ENCODE peak calls at places on chromosomes 1 and 21, in four cellular contexts. One of them, this sample, is unnamed.

GRCh38 chr1:35085421-35085820 is 6.2 kb downstream of the ZMYM1 start:
- DNase-seq in mucosa of descending colon: no peak
- DNase-seq in body of pancreas: no peak
- DNase-seq in H1: no peak
- DNase-seq in this sample: peak; percentile 34

GRCh38 chr21:17731554-17731953 is 87.6 kb downstream of the C21orf91 start:
- DNase-seq in mucosa of descending colon: no peak
- DNase-seq in body of pancreas: no peak
- DNase-seq in H1: no peak
- DNase-seq in this sample: no peak

GRCh38 chr1:86477721-86478120 is 9.0 kb downstream of the CLCA1 start:
- DNase-seq in mucosa of descending colon: no peak
- DNase-seq in body of pancreas: no peak
- DNase-seq in H1: no peak
- DNase-seq in this sample: no peak

GRCh38 chr1:77762072-77762476 is 2.4 kb upstream of the USP33 start:
- DNase-seq in mucosa of descending colon: no peak
- DNase-seq in body of pancreas: no peak
- DNase-seq in H1: no peak
- DNase-seq in this sample: no peak

GRCh38 chr21:32388306-32388705 is 4.5 kb downstream of the URB1 start:
- DNase-seq in mucosa of descending colon: no peak
- DNase-seq in body of pancreas: no peak
- DNase-seq in H1: no peak
- DNase-seq in this sample: no peak

GRCh38 chr1:183097438-183098051 is 74.3 kb downstream of the LAMC1 start:
- DNase-seq in mucosa of descending colon: no peak
- DNase-seq in body of pancreas: no peak
- DNase-seq in H1: no peak
- DNase-seq in this sample: no peak

GRCh38 chr1:28804071-28804470 is 7.9 kb upstream of the OPRD1 start:
- DNase-seq in mucosa of descending colon: no peak
- DNase-seq in body of pancreas: no peak
- DNase-seq in H1: no peak
- DNase-seq in this sample: no peak

GRCh38 chr21:44862869-44863685 is 10.4 kb downstream of the PTTG1IP start:
- DNase-seq in mucosa of descending colon: no peak
- DNase-seq in body of pancreas: no peak
- DNase-seq in H1: no peak
- DNase-seq in this sample: no peak

GRCh38 chr1:225467193-225468020 is 39.6 kb upstream of the LBR start:
- DNase-seq in mucosa of descending colon: peak; percentile 74
- DNase-seq in body of pancreas: peak; percentile 67
- DNase-seq in H1: no peak
- DNase-seq in this sample: no peak

GRCh38 chr1:6103111-6103853 is 57.6 kb downstream of the KCNAB2 start:
- DNase-seq in mucosa of descending colon: no peak
- DNase-seq in body of pancreas: no peak
- DNase-seq in H1: no peak
- DNase-seq in this sample: no peak

GRCh38 chr1:239677362-239677761 is 291.0 kb downstream of the CHRM3 start:
- DNase-seq in mucosa of descending colon: no peak
- DNase-seq in body of pancreas: no peak
- DNase-seq in H1: no peak
- DNase-seq in this sample: no peak

GRCh38 chr1:30929135-30929889 is 20.8 kb upstream of the SDC3 start:
- DNase-seq in mucosa of descending colon: peak; percentile 66
- DNase-seq in body of pancreas: peak; percentile 53
- DNase-seq in H1: peak; percentile 86
- DNase-seq in this sample: no peak

GRCh38 chr1:23578311-23578996 is 19.2 kb upstream of the ID3 start:
- DNase-seq in mucosa of descending colon: no peak
- DNase-seq in body of pancreas: no peak
- DNase-seq in H1: no peak
- DNase-seq in this sample: no peak

GRCh38 chr1:153238536-153238935 is 21.0 kb upstream of the LORICRIN start:
- DNase-seq in mucosa of descending colon: no peak
- DNase-seq in body of pancreas: no peak
- DNase-seq in H1: no peak
- DNase-seq in this sample: no peak

GRCh38 chr1:186790101-186790500 is 38.6 kb upstream of the PLA2G4A start:
- DNase-seq in mucosa of descending colon: no peak
- DNase-seq in body of pancreas: no peak
- DNase-seq in H1: no peak
- DNase-seq in this sample: no peak

GRCh38 chr1:206829875-206830274 is 35.5 kb upstream of the IL20 start:
- DNase-seq in mucosa of descending colon: no peak
- DNase-seq in body of pancreas: no peak
- DNase-seq in H1: no peak
- DNase-seq in this sample: no peak

GRCh38 chr1:94186946-94187345 is 50.4 kb downstream of the ARHGAP29 start:
- DNase-seq in mucosa of descending colon: no peak
- DNase-seq in body of pancreas: no peak
- DNase-seq in H1: no peak
- DNase-seq in this sample: no peak

GRCh38 chr1:8985915-8986813 is 40.1 kb downstream of the SLC2A7 start:
- DNase-seq in mucosa of descending colon: peak; percentile 78
- DNase-seq in body of pancreas: peak; percentile 84
- DNase-seq in H1: no peak
- DNase-seq in this sample: peak; percentile 98

GRCh38 chr1:34746785-34747637 is 7.8 kb upstream of the GJB5 start:
- DNase-seq in mucosa of descending colon: peak; percentile 10
- DNase-seq in body of pancreas: no peak
- DNase-seq in H1: no peak
- DNase-seq in this sample: no peak

GRCh38 chr1:33220701-33221384 is 35.4 kb upstream of the ZNF362 start:
- DNase-seq in mucosa of descending colon: no peak
- DNase-seq in body of pancreas: no peak
- DNase-seq in H1: no peak
- DNase-seq in this sample: peak; percentile 64

GRCh38 chr1:229058111-229058551 is 212.8 kb upstream of the RAB4A start:
- DNase-seq in mucosa of descending colon: no peak
- DNase-seq in body of pancreas: peak; percentile 42
- DNase-seq in H1: no peak
- DNase-seq in this sample: peak; percentile 57

GRCh38 chr1:3170566-3171453 is 101.8 kb downstream of the PRDM16 start:
- DNase-seq in mucosa of descending colon: peak; percentile 62
- DNase-seq in body of pancreas: peak; percentile 90
- DNase-seq in H1: no peak
- DNase-seq in this sample: peak; percentile 80

GRCh38 chr21:39033878-39034589 is 149.2 kb downstream of the PSMG1 start:
- DNase-seq in mucosa of descending colon: peak; percentile 92
- DNase-seq in body of pancreas: peak; percentile 12
- DNase-seq in H1: no peak
- DNase-seq in this sample: peak; percentile 75

GRCh38 chr1:26960625-26960966 is 328 bp upstream of the KDF1 start:
- DNase-seq in mucosa of descending colon: no peak
- DNase-seq in body of pancreas: no peak
- DNase-seq in H1: no peak
- DNase-seq in this sample: peak; percentile 6

GRCh38 chr1:234375672-234376071 is 2.4 kb downstream of the COA6 start:
- DNase-seq in mucosa of descending colon: no peak
- DNase-seq in body of pancreas: no peak
- DNase-seq in H1: no peak
- DNase-seq in this sample: no peak

GRCh38 chr1:209367031-209367813 is 216.3 kb upstream of the CAMK1G start:
- DNase-seq in mucosa of descending colon: no peak
- DNase-seq in body of pancreas: no peak
- DNase-seq in H1: no peak
- DNase-seq in this sample: no peak

GRCh38 chr1:46202975-46203737 is at the start of gene LURAP1:
- DNase-seq in mucosa of descending colon: peak; percentile 49
- DNase-seq in body of pancreas: no peak
- DNase-seq in H1: peak; percentile 83
- DNase-seq in this sample: no peak

GRCh38 chr1:34843392-34844251 is 15.9 kb downstream of the SMIM12 start:
- DNase-seq in mucosa of descending colon: no peak
- DNase-seq in body of pancreas: no peak
- DNase-seq in H1: no peak
- DNase-seq in this sample: no peak

DNA sequence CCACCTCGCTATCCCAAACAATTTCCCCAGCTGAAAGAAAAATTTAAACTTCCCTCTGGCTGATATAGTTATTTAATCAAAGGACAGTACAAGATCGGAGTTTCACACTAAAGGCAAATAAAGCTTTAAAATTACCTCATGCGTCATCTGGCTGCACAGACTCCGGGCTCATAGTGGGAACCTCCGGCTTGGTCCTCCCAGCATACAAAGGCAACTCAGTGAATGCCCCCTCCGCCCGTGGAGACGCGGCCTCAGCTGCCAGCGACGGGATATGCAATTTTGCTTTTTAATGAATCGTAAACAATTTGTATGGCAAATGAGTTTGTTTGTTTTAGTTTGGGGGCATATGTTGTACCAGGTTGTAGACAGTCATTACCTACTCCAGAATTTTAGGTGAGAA is 214.6 kb upstream of the NFIA start:
- DNase-seq in mucosa of descending colon: no peak
- DNase-seq in body of pancreas: no peak
- DNase-seq in H1: no peak
- DNase-seq in this sample: no peak
- H3K36me3 ChIP-seq in mucosa of descending colon: no peaks in the 10 kb centered on the region
- H3K36me3 ChIP-seq in body of pancreas: no peaks in the 10 kb centered on the region
- H3K36me3 ChIP-seq in H1: no peaks in the 10 kb centered on the region
- H3K36me3 ChIP-seq in this sample: no peaks in the 10 kb centered on the region

GRCh38 chr1:230858236-230858820 is 10.0 kb downstream of the C1orf198 start:
- DNase-seq in mucosa of descending colon: no peak
- DNase-seq in body of pancreas: no peak
- DNase-seq in H1: no peak
- DNase-seq in this sample: no peak
- H3K4me3 ChIP-seq in mucosa of descending colon: no peak overlapping the region
- H3K4me3 ChIP-seq in body of pancreas: no peak overlapping the region
- H3K4me3 ChIP-seq in H1: no peak overlapping the region
- H3K4me3 ChIP-seq in this sample: no peak overlapping the region

GRCh38 chr1:58065520-58065919 is 481.0 kb downstream of the OMA1 start:
- DNase-seq in mucosa of descending colon: no peak
- DNase-seq in body of pancreas: no peak
- DNase-seq in H1: peak; percentile 52
- DNase-seq in this sample: no peak
- TF ChIP-seq CTCF in mucosa of descending colon: no peak
- TF ChIP-seq CTCF in body of pancreas: no peak
- TF ChIP-seq CTCF in H1: peak; percentile 68
- TF ChIP-seq CTCF in this sample: no peak

GRCh38 chr1:39427912-39428311 is 63.5 kb upstream of the BMP8A start:
- DNase-seq in mucosa of descending colon: no peak
- DNase-seq in body of pancreas: no peak
- DNase-seq in H1: no peak
- DNase-seq in this sample: no peak
- H3K36me3 ChIP-seq in mucosa of descending colon: no peaks in the 10 kb centered on the region
- H3K36me3 ChIP-seq in body of pancreas: peaks cover 18% of the 10 kb centered on the region
- H3K36me3 ChIP-seq in H1: peaks cover 50% of the 10 kb centered on the region
- H3K36me3 ChIP-seq in this sample: no peaks in the 10 kb centered on the region

GRCh38 chr1:231519166-231519565 is 9.3 kb upstream of the TSNAX start:
- DNase-seq in mucosa of descending colon: no peak
- DNase-seq in body of pancreas: no peak
- DNase-seq in H1: no peak
- DNase-seq in this sample: no peak

GRCh38 chr1:231512147-231512698 is 16.2 kb upstream of the TSNAX start:
- DNase-seq in mucosa of descending colon: no peak
- DNase-seq in body of pancreas: no peak
- DNase-seq in H1: no peak
- DNase-seq in this sample: no peak

GRCh38 chr1:231518485-231519035 is 9.9 kb upstream of the TSNAX start:
- DNase-seq in mucosa of descending colon: no peak
- DNase-seq in body of pancreas: no peak
- DNase-seq in H1: no peak
- DNase-seq in this sample: no peak

GRCh38 chr1:231517076-231517475 is 11.4 kb upstream of the TSNAX start:
- DNase-seq in mucosa of descending colon: no peak
- DNase-seq in body of pancreas: no peak
- DNase-seq in H1: no peak
- DNase-seq in this sample: no peak

GRCh38 chr1:231515748-231516147 is 12.7 kb upstream of the TSNAX start:
- DNase-seq in mucosa of descending colon: no peak
- DNase-seq in body of pancreas: no peak
- DNase-seq in H1: no peak
- DNase-seq in this sample: no peak
- H3K4me3 ChIP-seq in mucosa of descending colon: no peak overlapping the region
- H3K4me3 ChIP-seq in body of pancreas: no peak overlapping the region
- H3K4me3 ChIP-seq in H1: no peak overlapping the region
- H3K4me3 ChIP-seq in this sample: no peak overlapping the region

GRCh38 chr1:241270016-241270415 is 87.0 kb downstream of the RGS7 start:
- DNase-seq in mucosa of descending colon: no peak
- DNase-seq in body of pancreas: no peak
- DNase-seq in H1: no peak
- DNase-seq in this sample: no peak

GRCh38 chr1:241266121-241266520 is 90.9 kb downstream of the RGS7 start:
- DNase-seq in mucosa of descending colon: no peak
- DNase-seq in body of pancreas: no peak
- DNase-seq in H1: no peak
- DNase-seq in this sample: no peak

GRCh38 chr1:241271427-241271826 is 85.6 kb downstream of the RGS7 start:
- DNase-seq in mucosa of descending colon: peak; percentile 82
- DNase-seq in body of pancreas: no peak
- DNase-seq in H1: no peak
- DNase-seq in this sample: no peak

GRCh38 chr1:241265428-241265827 is 91.6 kb downstream of the RGS7 start:
- DNase-seq in mucosa of descending colon: no peak
- DNase-seq in body of pancreas: no peak
- DNase-seq in H1: no peak
- DNase-seq in this sample: no peak

GRCh38 chr1:241269116-241269515 is 87.9 kb downstream of the RGS7 start:
- DNase-seq in mucosa of descending colon: no peak
- DNase-seq in body of pancreas: peak; percentile 20
- DNase-seq in H1: peak; percentile 53
- DNase-seq in this sample: no peak
- TF ChIP-seq CTCF in mucosa of descending colon: no peak
- TF ChIP-seq CTCF in body of pancreas: peak; percentile 33
- TF ChIP-seq CTCF in H1: peak; percentile 53
- TF ChIP-seq CTCF in this sample: no peak

GRCh38 chr1:175981128-175981527 is 226.0 kb downstream of the COP1 start:
- DNase-seq in mucosa of descending colon: no peak
- DNase-seq in body of pancreas: no peak
- DNase-seq in H1: no peak
- DNase-seq in this sample: no peak

GRCh38 chr1:175976865-175977642 is 230.0 kb downstream of the COP1 start:
- DNase-seq in mucosa of descending colon: no peak
- DNase-seq in body of pancreas: no peak
- DNase-seq in H1: no peak
- DNase-seq in this sample: no peak

GRCh38 chr1:175978476-175978875 is 228.6 kb downstream of the COP1 start:
- DNase-seq in mucosa of descending colon: no peak
- DNase-seq in body of pancreas: no peak
- DNase-seq in H1: no peak
- DNase-seq in this sample: no peak

GRCh38 chr1:175984057-175984812 is 222.9 kb downstream of the COP1 start:
- DNase-seq in mucosa of descending colon: no peak
- DNase-seq in body of pancreas: no peak
- DNase-seq in H1: no peak
- DNase-seq in this sample: no peak

DNA sequence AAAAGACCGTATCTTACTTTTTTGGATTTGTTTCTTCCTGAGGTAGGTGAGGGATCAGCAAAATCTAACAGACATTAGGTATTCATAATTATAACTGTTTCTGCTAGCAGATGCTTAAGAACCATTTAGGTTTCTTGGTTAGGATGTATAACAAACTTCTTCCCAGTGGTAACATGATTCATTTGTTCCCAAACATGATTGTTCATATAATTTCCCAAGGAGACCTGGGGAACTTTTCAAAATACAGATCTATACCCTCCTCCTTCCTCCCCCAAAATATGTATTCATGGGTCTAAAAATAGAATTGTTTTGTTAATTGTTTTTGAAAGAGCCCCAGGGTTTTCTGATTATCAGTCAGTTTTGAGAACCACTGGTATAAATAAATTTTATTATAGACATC is 228.2 kb downstream of the COP1 start:
- DNase-seq in mucosa of descending colon: no peak
- DNase-seq in body of pancreas: no peak
- DNase-seq in H1: no peak
- DNase-seq in this sample: no peak
- H3K36me3 ChIP-seq in mucosa of descending colon: no peaks in the 10 kb centered on the region
- H3K36me3 ChIP-seq in body of pancreas: peaks cover 8% of the 10 kb centered on the region
- H3K36me3 ChIP-seq in H1: no peaks in the 10 kb centered on the region
- H3K36me3 ChIP-seq in this sample: no peaks in the 10 kb centered on the region

This sample was measured in prostate gland.